ENCODE peak calls at places on chromosomes 5 and 9, in six cellular contexts. I is ovary, H is prostate gland, A is stomach, B is sigmoid colon, Q is uterus. M is an unnamed sample.

GRCh38 chr5:101326766-101327165 is 423.7 kb upstream of the ST8SIA4 start:
- DNase-seq in I (no peak), H (no peak), A (no peak), B (no peak), Q (no peak), M (no peak)

GRCh38 chr5:168655316-168655715 is 76.1 kb upstream of the PANK3 start:
- DNase-seq in I (no peak), H (no peak), A (no peak), B (no peak), Q (no peak), M (no peak)

GRCh38 chr5:56317923-56318561 is 84.9 kb upstream of the ANKRD55 start:
- DNase-seq in I (no peak), H (no peak), A (no peak), B (no peak), Q (no peak), M (no peak)

GRCh38 chr9:106405871-106406435 is 457.0 kb upstream of the ZNF462 start:
- DNase-seq in I (no peak), H (no peak), A (no peak), B (no peak), Q (no peak), M (no peak)

GRCh38 chr9:22813520-22813919 is 366.9 kb downstream of the DMRTA1 start:
- DNase-seq in I (no peak), H (no peak), A (no peak), B (no peak), Q (no peak), M (no peak)

GRCh38 chr5:95631265-95631957 is 11.5 kb downstream of the GPR150 start:
- DNase-seq in I (no peak), H (no peak), A (no peak), B (no peak), Q (no peak), M (no peak)

GRCh38 chr5:116732591-116732990 is 158.0 kb upstream of the SEMA6A start:
- DNase-seq in I (no peak), H (no peak), A (no peak), B (no peak), Q (no peak), M (no peak)

GRCh38 chr9:27888661-27889295 is 315.5 kb upstream of the C9orf72 start:
- DNase-seq in I (no peak), H (no peak), A (peak; percentile 25), B (no peak), Q (no peak), M (no peak)

GRCh38 chr9:134169724-134170401 is 5.5 kb upstream of the RNU6ATAC start:
- DNase-seq in I (no peak), H (no peak), A (no peak), B (no peak), Q (no peak), M (no peak)

GRCh38 chr5:180790020-180790419 is 12.6 kb downstream of the MGAT1 start:
- DNase-seq in I (no peak), H (no peak), A (no peak), B (peak; percentile 56), Q (no peak), M (no peak)

GRCh38 chr5:139443766-139444473 is 4.6 kb upstream of the DNAJC18 start:
- DNase-seq in I (no peak), H (no peak), A (no peak), B (peak; percentile 20), Q (no peak), M (no peak)

GRCh38 chr5:81556809-81557208 is 162.9 kb upstream of the ACOT12 start:
- DNase-seq in I (no peak), H (no peak), A (no peak), B (no peak), Q (no peak), M (no peak)

GRCh38 chr9:70315389-70315788 is 56.6 kb downstream of the SMC5 start:
- DNase-seq in I (no peak), H (no peak), A (no peak), B (no peak), Q (no peak), M (no peak)

GRCh38 chr5:61328791-61329617 is 3.1 kb upstream of the ZSWIM6 start:
- DNase-seq in I (no peak), H (no peak), A (no peak), B (no peak), Q (no peak), M (no peak)

GRCh38 chr9:129414377-129415021 is 206.4 kb downstream of the C9orf50 start:
- DNase-seq in I (peak; percentile 76), H (no peak), A (no peak), B (peak; percentile 82), Q (peak; percentile 69), M (no peak)

GRCh38 chr5:25119654-25120053 is 474.9 kb upstream of the CDH10 start:
- DNase-seq in I (no peak), H (no peak), A (no peak), B (no peak), Q (no peak), M (no peak)

GRCh38 chr9:95204310-95204709 is 113.2 kb downstream of the FANCC start:
- DNase-seq in I (no peak), H (no peak), A (no peak), B (no peak), Q (no peak), M (no peak)

GRCh38 chr9:131270171-131271015 is 5.9 kb downstream of the FAM78A start:
- DNase-seq in I (no peak), H (no peak), A (peak; percentile 46), B (peak; percentile 86), Q (peak; percentile 69), M (peak; percentile 60)

GRCh38 chr5:136720674-136721073 is 355.3 kb upstream of the TRPC7 start:
- DNase-seq in I (no peak), H (no peak), A (no peak), B (no peak), Q (no peak), M (no peak)

GRCh38 chr5:16902846-16903245 is 33.2 kb downstream of the MYO10 start:
- DNase-seq in I (no peak), H (no peak), A (peak; percentile 77), B (no peak), Q (no peak), M (no peak)

GRCh38 chr9:114288233-114289051 is 34.5 kb upstream of the ORM1 start:
- DNase-seq in I (peak; percentile 35), H (no peak), A (peak; percentile 22), B (peak; percentile 57), Q (peak; percentile 11), M (peak; percentile 12)

GRCh38 chr5:160470437-160471341 is 49.0 kb downstream of the PTTG1 start:
- DNase-seq in I (no peak), H (peak; percentile 13), A (peak; percentile 27), B (no peak), Q (peak; percentile 15), M (peak; percentile 11)

GRCh38 chr5:148972396-148972795 is 90.5 kb downstream of the SH3TC2 start:
- DNase-seq in I (no peak), H (peak; percentile 71), A (no peak), B (no peak), Q (no peak), M (no peak)

GRCh38 chr5:148968311-148968710 is 94.6 kb downstream of the SH3TC2 start:
- DNase-seq in I (no peak), H (no peak), A (no peak), B (no peak), Q (no peak), M (no peak)

GRCh38 chr5:148970876-148971275 is 92.0 kb downstream of the SH3TC2 start:
- DNase-seq in I (no peak), H (no peak), A (no peak), B (no peak), Q (no peak), M (no peak)

GRCh38 chr5:148969291-148969690 is 93.6 kb downstream of the SH3TC2 start:
- DNase-seq in I (no peak), H (no peak), A (no peak), B (no peak), Q (no peak), M (no peak)

DNA sequence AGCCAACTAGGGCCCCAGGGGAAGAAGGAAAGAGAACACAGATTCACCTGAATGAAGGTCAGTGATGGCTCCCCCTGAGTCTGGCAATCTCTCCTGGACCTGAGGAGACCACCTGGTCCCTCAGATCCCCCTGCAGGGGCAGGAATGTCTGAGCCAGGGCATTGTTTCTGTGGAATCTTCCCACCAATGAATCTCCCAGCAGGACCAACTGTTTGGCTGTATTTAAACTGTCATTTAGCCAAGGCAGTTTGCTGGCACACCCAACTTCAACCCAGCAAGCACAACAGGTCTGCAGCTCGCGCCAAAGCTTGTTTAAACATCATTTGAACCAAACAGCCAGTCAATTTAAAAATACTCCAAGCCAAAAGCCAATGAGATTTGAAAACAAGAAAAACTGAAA is 92.6 kb downstream of the SH3TC2 start:
- DNase-seq in I (no peak), H (peak; percentile 90), A (peak; percentile 67), B (peak; percentile 71), Q (no peak), M (no peak)
- H3K27ac ChIP-seq in I (no peak overlapping the region), H (peak overlapping the region; percentile 65), A (peak overlapping the region; percentile 37), B (peak overlapping the region; percentile 53), Q (peak overlapping the region; percentile 16), M (no peak overlapping the region)

DNA sequence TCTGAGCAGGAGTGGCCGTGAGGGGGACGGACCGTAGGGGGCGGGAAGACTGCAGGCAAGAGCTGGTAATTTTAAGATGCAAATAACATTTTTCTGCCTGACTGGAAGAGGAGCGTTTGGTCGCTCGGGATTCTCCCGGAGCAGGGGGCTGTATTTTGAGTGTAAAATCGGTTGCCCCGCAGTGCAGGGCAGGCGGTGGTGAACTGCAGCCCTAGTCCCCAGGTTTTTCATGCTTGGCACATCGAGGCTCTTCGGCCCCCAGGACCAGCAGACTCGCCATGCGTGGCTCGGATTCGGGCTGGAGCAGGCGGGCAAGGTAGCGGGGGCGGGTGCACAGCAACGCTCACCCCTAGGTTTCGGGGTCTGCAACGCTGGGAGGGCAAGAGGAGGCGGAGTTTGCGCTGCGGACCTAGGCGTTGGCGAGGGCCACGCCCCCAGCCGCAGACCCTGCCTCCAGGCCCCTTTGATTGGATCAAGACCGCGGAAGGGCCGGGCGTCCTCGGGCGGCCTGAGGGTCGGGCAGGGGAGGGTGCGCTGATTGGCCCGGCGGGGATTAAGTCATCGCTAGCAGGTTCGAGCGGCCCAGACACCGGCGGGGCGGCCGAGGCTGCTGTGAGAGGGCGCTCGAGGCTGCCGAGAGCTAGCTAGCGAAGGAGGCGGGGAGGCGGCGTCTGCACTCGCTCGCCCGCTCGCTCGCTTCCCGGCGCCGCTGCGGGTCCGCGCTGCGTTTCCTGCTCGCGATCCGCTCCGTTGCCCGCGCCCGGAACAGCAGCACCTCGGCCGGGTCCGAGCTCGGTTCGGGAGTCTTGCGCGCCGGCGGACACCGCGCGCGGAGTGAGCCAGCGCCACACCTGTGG is at the start of gene ARHGAP26:
- DNase-seq in I (peak; percentile 96), H (peak; percentile 99), A (peak; percentile 98), B (peak; percentile 99), Q (peak; percentile 98), M (peak; percentile 98)
- TF ChIP-seq POLR2A in I (peak; percentile 99), H (peak; percentile 100), A (no peak), B (peak; percentile 89), Q (peak; percentile 100), M (peak; percentile 98)

DNA sequence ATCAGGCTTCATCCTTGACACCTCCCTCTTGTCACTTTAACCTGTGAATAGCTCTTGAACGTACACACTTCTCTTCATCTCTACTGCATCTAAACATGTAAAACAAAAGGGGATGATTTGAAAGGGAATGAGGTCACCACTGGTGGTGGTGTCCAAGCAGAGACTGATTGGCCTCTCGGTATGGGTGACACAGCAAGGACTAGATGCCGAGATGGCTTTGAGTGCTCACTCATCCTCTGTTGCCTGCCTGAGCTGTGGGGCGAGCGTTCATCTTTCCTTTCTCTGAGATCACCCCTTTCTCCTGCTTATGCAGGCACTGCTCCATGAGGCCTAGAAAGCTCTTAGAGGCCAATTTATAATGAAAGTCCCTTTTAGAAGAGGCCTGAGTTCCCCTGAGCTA is 51.9 kb downstream of the SEC61B start:
- DNase-seq in I (no peak), H (no peak), A (no peak), B (no peak), Q (no peak), M (no peak)
- H3K27ac ChIP-seq in I (no peak overlapping the region), H (no peak overlapping the region), A (no peak overlapping the region), B (no peak overlapping the region), Q (no peak overlapping the region), M (no peak overlapping the region)

GRCh38 chr9:124873664-124874063 is 11.7 kb downstream of the ARPC5L start:
- DNase-seq in I (no peak), H (no peak), A (no peak), B (no peak), Q (no peak), M (no peak)
- TF ChIP-seq POLR2A in I (no peak), H (no peak), A (no peak), B (no peak), Q (no peak), M (no peak)

M was measured in adrenal gland.